ENCODE peak calls at places on chromosomes 5 and 9, in six cellular contexts. One of them, this sample, is unnamed.

GRCh38 chr9:109968332-109968657 is 188.3 kb downstream of the PALM2AKAP2 start:
- DNase-seq in H9: no peak
- DNase-seq in neuronal stem cell: no peak
- DNase-seq in H1: no peak
- DNase-seq in mesenchymal stem cell: peak
- DNase-seq in IMR-90: peak
- DNase-seq in this sample: no peak

GRCh38 chr5:5891350-5891749 is 468.9 kb downstream of the ICE1 start:
- DNase-seq in H9: no peak
- DNase-seq in neuronal stem cell: no peak
- DNase-seq in H1: no peak
- DNase-seq in mesenchymal stem cell: no peak
- DNase-seq in IMR-90: no peak
- DNase-seq in this sample: peak

GRCh38 chr9:81526587-81526986 is 162.8 kb downstream of the TLE1 start:
- DNase-seq in H9: no peak
- DNase-seq in neuronal stem cell: no peak
- DNase-seq in H1: no peak
- DNase-seq in mesenchymal stem cell: peak
- DNase-seq in IMR-90: peak
- DNase-seq in this sample: no peak

GRCh38 chr5:68272289-68272688 is 56.7 kb downstream of the PIK3R1 start:
- DNase-seq in H9: no peak
- DNase-seq in neuronal stem cell: no peak
- DNase-seq in H1: no peak
- DNase-seq in mesenchymal stem cell: peak
- DNase-seq in IMR-90: peak
- DNase-seq in this sample: peak

GRCh38 chr5:112691758-112692157 is 45.9 kb upstream of the APC start:
- DNase-seq in H9: peak
- DNase-seq in neuronal stem cell: no peak
- DNase-seq in H1: peak
- DNase-seq in mesenchymal stem cell: peak
- DNase-seq in IMR-90: peak
- DNase-seq in this sample: peak

GRCh38 chr9:89743216-89743575 is 138.4 kb downstream of the GADD45G start:
- DNase-seq in H9: no peak
- DNase-seq in neuronal stem cell: no peak
- DNase-seq in H1: no peak
- DNase-seq in mesenchymal stem cell: no peak
- DNase-seq in IMR-90: no peak
- DNase-seq in this sample: no peak

GRCh38 chr5:107157811-107158210 is 512.9 kb downstream of the EFNA5 start:
- DNase-seq in H9: no peak
- DNase-seq in neuronal stem cell: no peak
- DNase-seq in H1: no peak
- DNase-seq in mesenchymal stem cell: no peak
- DNase-seq in IMR-90: no peak
- DNase-seq in this sample: no peak

GRCh38 chr9:27847380-27847779 is 274.1 kb upstream of the C9orf72 start:
- DNase-seq in H9: no peak
- DNase-seq in neuronal stem cell: no peak
- DNase-seq in H1: no peak
- DNase-seq in mesenchymal stem cell: no peak
- DNase-seq in IMR-90: no peak
- DNase-seq in this sample: no peak

DNA sequence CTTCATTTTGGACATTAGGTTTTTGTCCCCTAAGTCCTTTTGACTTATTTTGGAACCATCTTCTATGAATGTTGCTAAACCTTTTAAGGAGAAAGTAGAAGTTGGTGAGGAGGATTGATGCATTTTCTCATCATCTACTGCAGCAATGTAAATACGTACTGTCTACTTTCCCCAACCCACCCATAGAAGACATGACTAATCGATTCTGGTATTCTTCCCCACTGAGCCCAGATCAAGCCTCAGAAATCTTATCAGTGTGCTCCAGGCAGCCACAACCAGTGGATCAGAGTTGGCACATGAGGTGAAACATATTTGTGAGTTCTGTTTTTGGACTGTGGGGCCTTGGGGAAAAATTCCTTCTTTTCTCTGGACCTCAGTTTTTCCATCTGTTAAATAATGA is 57.7 kb downstream of the FGF18 start:
- DNase-seq in H9: no peak
- DNase-seq in neuronal stem cell: no peak
- DNase-seq in H1: no peak
- DNase-seq in mesenchymal stem cell: no peak
- DNase-seq in IMR-90: no peak
- DNase-seq in this sample: peak
- H4K91ac ChIP-seq in H9: no peak
- H4K91ac ChIP-seq in neuronal stem cell: no peak
- H4K91ac ChIP-seq in H1: no peak
- H4K91ac ChIP-seq in mesenchymal stem cell: no peak
- H4K91ac ChIP-seq in IMR-90: no peak
- H4K91ac ChIP-seq in this sample: no peak

GRCh38 chr5:169777112-169777511 is 140.0 kb downstream of the DOCK2 start:
- DNase-seq in H9: no peak
- DNase-seq in neuronal stem cell: peak
- DNase-seq in H1: no peak
- DNase-seq in mesenchymal stem cell: no peak
- DNase-seq in IMR-90: no peak
- DNase-seq in this sample: no peak
- H4K91ac ChIP-seq in H9: no peak
- H4K91ac ChIP-seq in neuronal stem cell: no peak
- H4K91ac ChIP-seq in H1: no peak
- H4K91ac ChIP-seq in mesenchymal stem cell: no peak
- H4K91ac ChIP-seq in IMR-90: no peak
- H4K91ac ChIP-seq in this sample: no peak

DNA sequence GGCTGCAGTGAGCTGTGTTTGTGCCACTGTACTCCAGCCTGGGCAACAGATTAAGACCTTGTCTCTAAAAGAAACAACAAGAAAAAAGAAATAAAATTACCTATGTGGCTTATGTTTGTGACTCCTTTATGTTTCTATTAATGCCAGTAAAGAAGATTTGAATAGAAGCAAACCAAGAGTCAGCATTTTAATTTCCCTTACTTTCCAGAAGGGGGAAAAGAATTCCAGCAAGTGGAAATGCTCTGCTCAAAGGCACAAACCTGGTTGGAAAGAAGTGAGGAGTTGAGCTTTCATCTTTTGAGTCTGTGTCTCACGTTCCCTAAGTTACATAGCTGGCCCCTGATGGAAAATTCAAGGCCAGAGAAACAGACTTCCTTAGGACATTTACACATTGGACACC is 23.6 kb upstream of the ELL2 start:
- DNase-seq in H9: no peak
- DNase-seq in neuronal stem cell: no peak
- DNase-seq in H1: no peak
- DNase-seq in mesenchymal stem cell: no peak
- DNase-seq in IMR-90: no peak
- DNase-seq in this sample: no peak
- H4K91ac ChIP-seq in H9: no peak
- H4K91ac ChIP-seq in neuronal stem cell: no peak
- H4K91ac ChIP-seq in H1: no peak
- H4K91ac ChIP-seq in mesenchymal stem cell: no peak
- H4K91ac ChIP-seq in IMR-90: peak
- H4K91ac ChIP-seq in this sample: no peak

GRCh38 chr5:169299651-169300467 is 1.1 kb downstream of the SLIT3 start:
- DNase-seq in H9: peak
- DNase-seq in neuronal stem cell: peak
- DNase-seq in H1: no peak
- DNase-seq in mesenchymal stem cell: no peak
- DNase-seq in IMR-90: no peak
- DNase-seq in this sample: no peak

GRCh38 chr5:169302046-169302445 is 1.1 kb upstream of the SLIT3 start:
- DNase-seq in H9: no peak
- DNase-seq in neuronal stem cell: no peak
- DNase-seq in H1: no peak
- DNase-seq in mesenchymal stem cell: no peak
- DNase-seq in IMR-90: no peak
- DNase-seq in this sample: no peak

GRCh38 chr5:169299146-169299545 is 1.8 kb downstream of the SLIT3 start:
- DNase-seq in H9: no peak
- DNase-seq in neuronal stem cell: no peak
- DNase-seq in H1: no peak
- DNase-seq in mesenchymal stem cell: no peak
- DNase-seq in IMR-90: no peak
- DNase-seq in this sample: no peak

GRCh38 chr5:169301386-169301930 is 519 bp upstream of the SLIT3 start:
- DNase-seq in H9: peak
- DNase-seq in neuronal stem cell: peak
- DNase-seq in H1: no peak
- DNase-seq in mesenchymal stem cell: no peak
- DNase-seq in IMR-90: no peak
- DNase-seq in this sample: no peak

DNA sequence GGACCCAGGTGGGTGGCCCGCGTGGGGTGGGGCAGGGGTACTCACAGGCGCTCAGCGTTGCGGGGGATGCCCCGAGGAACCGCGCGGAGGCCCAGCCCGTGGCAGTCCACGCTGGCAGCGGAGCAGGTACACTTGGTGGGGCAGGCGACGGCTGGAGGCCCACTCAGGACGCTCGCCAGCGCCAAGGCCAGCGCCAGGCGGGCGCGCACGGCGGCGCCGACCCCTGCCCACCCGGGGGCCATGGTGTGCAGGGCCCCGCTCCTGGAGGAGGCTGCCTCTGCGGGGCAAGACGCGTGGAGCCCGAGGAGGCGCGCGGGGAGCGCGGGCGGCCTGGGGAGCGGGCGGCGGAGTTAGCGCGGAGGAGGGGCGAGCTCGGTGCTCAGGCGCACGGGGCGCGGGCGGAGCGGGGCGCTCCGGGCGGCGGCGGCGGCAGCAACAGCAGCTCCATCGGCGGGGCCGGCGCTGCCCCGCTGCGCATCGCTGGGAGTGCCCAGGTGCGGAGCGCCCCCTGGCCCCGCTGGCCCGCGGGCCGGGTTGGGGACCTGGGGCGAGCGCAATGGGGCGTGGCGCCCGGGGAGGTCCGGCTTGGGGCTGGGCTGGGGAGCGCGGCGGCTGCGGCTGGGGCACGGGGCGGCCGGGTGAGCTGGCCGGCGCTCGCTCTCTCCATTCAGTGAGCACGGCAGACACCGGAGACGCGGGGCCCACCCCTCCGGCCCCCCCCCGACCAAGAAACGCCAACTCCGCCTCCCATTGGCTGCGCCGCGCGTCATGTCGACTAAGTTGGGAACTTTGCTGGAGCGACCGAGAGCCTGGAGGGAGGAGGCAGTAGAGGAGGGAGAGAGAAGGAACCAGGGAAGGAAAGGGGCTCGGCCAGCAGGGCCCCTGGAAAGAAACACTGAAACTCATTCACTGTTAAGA is at the start of gene SLIT3:
- DNase-seq in H9: peak
- DNase-seq in neuronal stem cell: peak
- DNase-seq in H1: peak
- DNase-seq in mesenchymal stem cell: peak
- DNase-seq in IMR-90: peak
- DNase-seq in this sample: peak
- H4K91ac ChIP-seq in H9: no peak
- H4K91ac ChIP-seq in neuronal stem cell: no peak
- H4K91ac ChIP-seq in H1: no peak
- H4K91ac ChIP-seq in mesenchymal stem cell: no peak
- H4K91ac ChIP-seq in IMR-90: no peak
- H4K91ac ChIP-seq in this sample: peak

DNA sequence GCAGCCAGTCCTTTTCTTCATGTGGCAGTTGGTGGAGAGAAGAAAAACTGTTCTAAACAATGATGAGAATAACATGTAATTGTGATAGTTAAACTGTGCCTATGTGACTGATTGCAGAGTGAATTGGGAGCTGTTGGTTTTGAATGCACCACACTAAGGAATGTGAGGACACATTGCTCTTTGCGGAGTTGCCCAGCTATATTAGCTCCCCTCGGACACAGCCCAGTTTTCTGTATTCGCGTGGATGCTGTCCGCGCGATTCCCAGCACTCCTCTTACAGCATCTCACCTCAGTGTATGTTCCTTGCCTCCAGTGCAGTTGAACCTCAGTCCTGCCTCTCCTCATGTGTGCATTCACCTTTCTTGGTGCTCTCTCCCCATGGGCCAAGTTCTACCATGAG is 32.2 kb downstream of the TGFBI start:
- DNase-seq in H9: no peak
- DNase-seq in neuronal stem cell: no peak
- DNase-seq in H1: no peak
- DNase-seq in mesenchymal stem cell: no peak
- DNase-seq in IMR-90: no peak
- DNase-seq in this sample: no peak
- H4K91ac ChIP-seq in H9: no peak
- H4K91ac ChIP-seq in neuronal stem cell: no peak
- H4K91ac ChIP-seq in H1: no peak
- H4K91ac ChIP-seq in mesenchymal stem cell: no peak
- H4K91ac ChIP-seq in IMR-90: peak
- H4K91ac ChIP-seq in this sample: no peak

DNA sequence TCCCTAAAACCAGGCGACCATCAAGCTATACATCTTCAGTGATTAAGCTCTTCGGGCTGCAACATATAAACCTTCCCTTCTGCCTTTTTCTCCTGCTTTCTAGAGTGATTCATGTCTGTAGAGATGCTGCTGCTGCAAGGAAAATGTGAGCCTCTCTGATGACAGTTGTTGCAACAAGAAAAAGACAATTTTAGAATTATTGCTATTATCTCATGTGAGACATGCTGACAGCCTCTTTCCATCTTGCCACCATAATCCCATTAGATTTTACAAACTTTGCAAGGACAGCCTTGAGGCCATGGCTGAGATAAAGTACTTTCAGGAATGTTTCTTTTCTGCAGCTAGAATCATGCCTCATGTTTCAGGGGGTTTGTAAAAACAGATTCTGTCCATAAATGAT is 207.7 kb upstream of the SLC27A6 start:
- DNase-seq in H9: no peak
- DNase-seq in neuronal stem cell: no peak
- DNase-seq in H1: no peak
- DNase-seq in mesenchymal stem cell: no peak
- DNase-seq in IMR-90: no peak
- DNase-seq in this sample: no peak
- H4K91ac ChIP-seq in H9: no peak
- H4K91ac ChIP-seq in neuronal stem cell: no peak
- H4K91ac ChIP-seq in H1: no peak
- H4K91ac ChIP-seq in mesenchymal stem cell: no peak
- H4K91ac ChIP-seq in IMR-90: no peak
- H4K91ac ChIP-seq in this sample: no peak

GRCh38 chr5:10366310-10367297 is 13.1 kb downstream of the MARCHF6 start:
- DNase-seq in H9: no peak
- DNase-seq in neuronal stem cell: no peak
- DNase-seq in H1: no peak
- DNase-seq in mesenchymal stem cell: peak
- DNase-seq in IMR-90: peak
- DNase-seq in this sample: no peak
- H4K91ac ChIP-seq in H9: no peak
- H4K91ac ChIP-seq in neuronal stem cell: no peak
- H4K91ac ChIP-seq in H1: no peak
- H4K91ac ChIP-seq in mesenchymal stem cell: no peak
- H4K91ac ChIP-seq in IMR-90: no peak
- H4K91ac ChIP-seq in this sample: no peak